ENCODE peak calls at places on chromosomes 2 and 18, in five cellular contexts. L, U, C, R and Z are unnamed samples.

GRCh38 chr2:161206491-161207032 is 46.3 kb downstream of the TANK start:
- DNase-seq in L (no peak), U (no peak), C (no peak), R (no peak), Z (no peak)

GRCh38 chr18:59737776-59738295 is 40.6 kb upstream of the CCBE1 start:
- DNase-seq in L (no peak), U (no peak), C (no peak), R (no peak), Z (no peak)

GRCh38 chr2:1824202-1824905 is 80.0 kb upstream of the PXDN start:
- DNase-seq in L (no peak), U (no peak), C (peak), R (no peak), Z (no peak)

GRCh38 chr2:171434671-171434980 is 600 bp downstream of the DCAF17 start:
- DNase-seq in L (no peak), U (no peak), C (no peak), R (no peak), Z (no peak)

GRCh38 chr2:188676012-188676405 is 298.2 kb upstream of the COL3A1 start:
- DNase-seq in L (no peak), U (no peak), C (no peak), R (no peak), Z (no peak)

GRCh38 chr18:3688682-3689081 is 238.7 kb downstream of the TGIF1 start:
- DNase-seq in L (no peak), U (no peak), C (no peak), R (no peak), Z (no peak)

GRCh38 chr2:8633186-8633734 is 48.6 kb upstream of the ID2 start:
- DNase-seq in L (no peak), U (no peak), C (peak), R (no peak), Z (no peak)

GRCh38 chr2:54258171-54258570 is 2.1 kb upstream of the TSPYL6 start:
- DNase-seq in L (no peak), U (no peak), C (no peak), R (no peak), Z (no peak)

GRCh38 chr2:129936334-129936934 is 43.0 kb upstream of the RAB6C start:
- DNase-seq in L (no peak), U (peak), C (no peak), R (no peak), Z (peak)

GRCh38 chr2:133063792-133064191 is 393.8 kb upstream of the LYPD1 start:
- DNase-seq in L (no peak), U (peak), C (no peak), R (peak), Z (no peak)

GRCh38 chr2:120932472-120932871 is 196.8 kb downstream of the GLI2 start:
- DNase-seq in L (no peak), U (no peak), C (no peak), R (no peak), Z (no peak)

GRCh38 chr2:199470361-199470671 is 12.6 kb upstream of the SATB2 start:
- DNase-seq in L (no peak), U (no peak), C (no peak), R (no peak), Z (no peak)

GRCh38 chr2:54409752-54410151 is 46.4 kb upstream of the SPTBN1 start:
- DNase-seq in L (no peak), U (no peak), C (no peak), R (no peak), Z (no peak)

GRCh38 chr2:114729025-114729424 is 286.6 kb downstream of the DPP10 start:
- DNase-seq in L (no peak), U (no peak), C (no peak), R (no peak), Z (no peak)

GRCh38 chr18:12597775-12598174 is 60.1 kb downstream of the SPIRE1 start:
- DNase-seq in L (no peak), U (no peak), C (no peak), R (peak), Z (no peak)

GRCh38 chr2:206984206-206984605 is 44.9 kb downstream of the CPO start:
- DNase-seq in L (no peak), U (no peak), C (no peak), R (no peak), Z (no peak)

GRCh38 chr2:48220463-48220862 is 309.5 kb upstream of the STON1 start:
- DNase-seq in L (no peak), U (no peak), C (no peak), R (no peak), Z (no peak)